ENCODE peak calls at places on chromosome 1, in nine cellular contexts. W is mucosa of gallbladder, X is progenitor cell of endocrine pancreas, R is GM03348, Q is HL-60, L is small intestine, A is fibroblast of pulmonary artery, Y is AG20443, G is NCI-H146. Z is an unnamed sample.
A peak's percentile ranks its signal among the peaks of the same experiment; 100 is the strongest.

GRCh38 chr1:28428990-28429520 is 59.5 kb downstream of the PHACTR4 start:
- DNase-seq in X (no peak), L (no peak), W (no peak), Q (no peak), G (no peak), Y (no peak), R (no peak), A (no peak), Z (no peak)

GRCh38 chr1:21520899-21521716 is 11.9 kb downstream of the ALPL start:
- DNase-seq in G (no peak), L (no peak), W (no peak), Y (peak; percentile 36), Q (no peak), R (peak; percentile 37), A (no peak), X (no peak), Z (no peak)

GRCh38 chr1:154466879-154467767 is 34.9 kb upstream of the TDRD10 start:
- DNase-seq in G (no peak), Q (no peak), L (no peak), W (no peak), A (peak; percentile 41), Y (peak; percentile 24), R (peak; percentile 35), X (no peak), Z (no peak)

GRCh38 chr1:206723500-206724472 is 39.1 kb downstream of the MAPKAPK2 start:
- DNase-seq in X (no peak), Y (peak; percentile 90), L (no peak), R (peak; percentile 81), Q (peak; percentile 38), A (peak; percentile 86), G (peak; percentile 15), W (no peak), Z (no peak)

GRCh38 chr1:43359696-43360095 is 915 bp downstream of the CDC20 start:
- DNase-seq in A (no peak), R (no peak), X (no peak), L (no peak), Q (peak; percentile 25), G (no peak), W (no peak), Y (no peak), Z (no peak)

GRCh38 chr1:160618763-160619274 is 28.0 kb downstream of the SLAMF1 start:
- DNase-seq in R (no peak), W (no peak), X (no peak), G (no peak), Y (no peak), Q (no peak), A (no peak), L (no peak), Z (no peak)

GRCh38 chr1:3553166-3553939 is 58.0 kb downstream of the MEGF6 start:
- DNase-seq in R (peak; percentile 84), A (no peak), L (no peak), G (no peak), Y (peak; percentile 70), W (no peak), X (no peak), Q (no peak), Z (no peak)

GRCh38 chr1:147773215-147773715 is 12.9 kb upstream of the GJA5 start:
- DNase-seq in X (no peak), L (no peak), Y (no peak), G (no peak), Q (no peak), R (no peak), W (no peak), A (no peak), Z (no peak)

GRCh38 chr1:23548704-23549143 is 10.6 kb downstream of the ID3 start:
- DNase-seq in L (peak; percentile 8), X (no peak), R (peak; percentile 56), Q (no peak), A (peak; percentile 76), Y (peak; percentile 52), G (no peak), W (no peak), Z (no peak)

GRCh38 chr1:11676386-11677103 is 4.4 kb downstream of the MAD2L2 start:
- DNase-seq in W (no peak), L (no peak), A (no peak), R (no peak), X (no peak), Q (no peak), Y (no peak), G (no peak), Z (no peak)

GRCh38 chr1:175244206-175244605 is 51.6 kb upstream of the KIAA0040 start:
- DNase-seq in G (no peak), Y (no peak), R (no peak), Q (no peak), L (no peak), W (no peak), X (no peak), A (no peak), Z (no peak)

GRCh38 chr1:114595602-114596001 is 14.2 kb upstream of the BCAS2 start:
- DNase-seq in G (no peak), Y (no peak), R (no peak), L (no peak), W (no peak), X (no peak), Q (no peak), A (no peak), Z (no peak)

Z was measured in activated naive CD8-positive, alpha-beta T cell treated with anti-CD3 and anti-CD28 coated beads for 36 hours.